ENCODE peak calls at places on chromosomes 2 and 18, in eight cellular contexts. J is AG10803; M is AG04449; C is T47D; G is posterior cingulate gyrus; U is CD8-positive, alpha-beta T cell; V is NCI-H187 treated with DMSO at 0.1 percent for 48 hours; A is NCI-H2171 treated with DMSO at 0.1 percent for 48 hours. Z is an unnamed sample.

GRCh38 chr18:22504665-22505064 is 87.0 kb upstream of the CTAGE1 start:
- DNase-seq in J (peak), M (no peak), C (no peak), G (no peak), U (no peak), V (no peak), A (no peak), Z (no peak)

GRCh38 chr2:54239427-54239826 is 16.6 kb downstream of the TSPYL6 start:
- DNase-seq in J (peak), M (peak), C (no peak), G (no peak), U (no peak), V (no peak), A (peak), Z (no peak)

GRCh38 chr2:69642709-69643601 is 584 bp downstream of the AAK1 start:
- DNase-seq in J (peak), M (peak), C (peak), G (peak), U (no peak), V (no peak), A (peak), Z (no peak)

GRCh38 chr2:173963323-173963816 is 1.8 kb downstream of the SP3 start:
- DNase-seq in J (peak), M (no peak), C (peak), G (peak), U (no peak), V (no peak), A (peak), Z (no peak)

GRCh38 chr2:118992740-118993391 is 50.9 kb downstream of the MARCO start:
- DNase-seq in J (no peak), M (no peak), C (no peak), G (no peak), U (peak), V (no peak), A (no peak), Z (no peak)

GRCh38 chr18:47410139-47410538 is 158.7 kb upstream of the SKOR2 start:
- DNase-seq in J (no peak), M (no peak), C (no peak), G (no peak), U (no peak), V (no peak), A (no peak), Z (no peak)

GRCh38 chr2:238487134-238487533 is 60.4 kb downstream of the ASB1 start:
- DNase-seq in J (no peak), M (no peak), C (no peak), G (no peak), U (no peak), V (no peak), A (no peak), Z (no peak)

GRCh38 chr2:105361132-105361889 is 24.0 kb downstream of the C2orf49 start:
- DNase-seq in J (no peak), M (no peak), C (no peak), G (no peak), U (peak), V (no peak), A (no peak), Z (no peak)

Z was measured in NCI-H1436 treated with DMSO at 0.1 percent for 48 hours.